ENCODE peak calls at places on chromosome 3, in four cellular contexts. D, A, K and O are unnamed samples.

GRCh38 chr3:170811515-170811914 is 58.5 kb downstream of the RPL22L1 start:
- DNase-seq in D (no peak), A (no peak), K (no peak), O (no peak)

GRCh38 chr3:87182023-87182422 is 45.1 kb upstream of the CHMP2B start:
- DNase-seq in D (no peak), A (no peak), K (no peak), O (no peak)

GRCh38 chr3:126259411-126260391 is 79.3 kb upstream of the ALDH1L1 start:
- DNase-seq in D (no peak), A (peak; percentile 74), K (no peak), O (no peak)

GRCh38 chr3:189458536-189458935 is 172.7 kb upstream of the TP63 start:
- DNase-seq in D (no peak), A (no peak), K (no peak), O (no peak)

GRCh38 chr3:45204136-45204535 is 22.0 kb downstream of the TMEM158 start:
- DNase-seq in D (no peak), A (no peak), K (no peak), O (no peak)

GRCh38 chr3:195173696-195174095 is 97.3 kb downstream of the XXYLT1 start:
- DNase-seq in D (no peak), A (no peak), K (no peak), O (no peak)

GRCh38 chr3:53274938-53275666 is 19.3 kb upstream of the TKT start:
- DNase-seq in D (no peak), A (no peak), K (no peak), O (no peak)

GRCh38 chr3:159969-160368 is 36.6 kb upstream of the CHL1 start:
- DNase-seq in D (no peak), A (no peak), K (no peak), O (no peak)

GRCh38 chr3:156429125-156429524 is 125.8 kb downstream of the SSR3 start:
- DNase-seq in D (no peak), A (no peak), K (no peak), O (no peak)

GRCh38 chr3:185807455-185808068 is 17.3 kb downstream of the IGF2BP2 start:
- DNase-seq in D (peak; percentile 79), A (no peak), K (no peak), O (no peak)

GRCh38 chr3:61443886-61444285 is 117.5 kb upstream of the PTPRG start:
- DNase-seq in D (no peak), A (no peak), K (no peak), O (no peak)

GRCh38 chr3:136048068-136048467 is 82.5 kb downstream of the PPP2R3A start:
- DNase-seq in D (no peak), A (no peak), K (no peak), O (no peak)

GRCh38 chr3:113947372-113948014 is at the start of gene ZDHHC23:
- DNase-seq in D (peak; percentile 43), A (peak; percentile 66), K (peak; percentile 31), O (peak; percentile 76)

GRCh38 chr3:175383813-175384212 is 524.7 kb downstream of the NAALADL2 start:
- DNase-seq in D (no peak), A (no peak), K (no peak), O (no peak)

GRCh38 chr3:108184824-108185223 is 37.4 kb downstream of the IFT57 start:
- DNase-seq in D (no peak), A (no peak), K (no peak), O (no peak)

GRCh38 chr3:126034481-126035361 is 49.2 kb downstream of the SLC41A3 start:
- DNase-seq in D (no peak), A (no peak), K (no peak), O (no peak)

GRCh38 chr3:127720985-127721384 is 48.2 kb downstream of the ABTB1 start:
- DNase-seq in D (no peak), A (no peak), K (no peak), O (no peak)

GRCh38 chr3:55605837-55606236 is 118.7 kb upstream of the WNT5A start:
- DNase-seq in D (no peak), A (no peak), K (no peak), O (no peak)

GRCh38 chr3:64134882-64135281 is 90.4 kb downstream of the PRICKLE2 start:
- DNase-seq in D (no peak), A (no peak), K (no peak), O (no peak)

GRCh38 chr3:71580636-71581215 is 2.8 kb downstream of the FOXP1 start:
- DNase-seq in D (no peak), A (no peak), K (no peak), O (no peak)

GRCh38 chr3:34011171-34012101 is 213.0 kb downstream of the PDCD6IP start:
- DNase-seq in D (peak; percentile 8), A (no peak), K (no peak), O (no peak)

GRCh38 chr3:44117239-44117638 is 124.4 kb upstream of the TOPAZ1 start:
- DNase-seq in D (no peak), A (no peak), K (no peak), O (no peak)

GRCh38 chr3:44111482-44111881 is 130.2 kb upstream of the TOPAZ1 start:
- DNase-seq in D (no peak), A (no peak), K (no peak), O (no peak)

GRCh38 chr3:44117736-44118135 is 124.0 kb upstream of the TOPAZ1 start:
- DNase-seq in D (no peak), A (no peak), K (no peak), O (no peak)

GRCh38 chr3:44110643-44111042 is 131.0 kb upstream of the TOPAZ1 start:
- DNase-seq in D (no peak), A (no peak), K (no peak), O (no peak)

GRCh38 chr3:44114142-44114541 is 127.5 kb upstream of the TOPAZ1 start:
- DNase-seq in D (peak; percentile 42), A (peak; percentile 31), K (no peak), O (no peak)
- TF ChIP-seq CTCF in D (peak; percentile 61), A (peak; percentile 55), K (no peak), O (no peak)

DNA sequence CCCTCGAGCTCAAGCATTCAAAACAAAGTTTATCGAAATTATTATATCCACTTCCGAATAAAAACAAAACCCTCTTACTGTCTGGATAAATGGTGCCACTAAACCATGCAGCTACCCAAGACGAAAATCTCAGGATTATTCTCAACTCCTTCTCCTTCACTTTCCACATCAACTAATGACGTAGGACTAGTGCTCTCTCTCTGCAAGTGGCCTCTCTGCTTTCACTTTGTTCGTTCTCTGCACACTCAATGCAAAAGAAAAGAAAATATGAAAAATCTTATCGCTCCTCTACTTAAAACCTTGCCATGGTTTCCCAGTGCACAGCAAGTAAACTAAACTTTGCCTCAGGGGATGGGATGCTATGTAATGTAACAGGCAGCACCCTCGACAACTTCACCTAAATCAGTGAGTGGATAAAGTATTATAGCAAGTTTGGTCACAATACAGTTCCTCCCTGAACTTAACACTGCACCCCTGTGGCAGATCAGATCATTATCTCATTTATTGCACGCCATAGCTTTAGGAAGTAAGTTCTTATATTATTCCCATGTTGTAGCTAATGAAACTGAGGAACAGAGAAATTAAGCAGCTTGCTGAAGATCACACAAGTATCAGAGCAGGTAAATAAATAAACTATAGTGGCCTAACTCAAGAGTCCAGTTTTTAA is 262.7 kb upstream of the GADL1 start:
- DNase-seq in D (no peak), A (no peak), K (no peak), O (no peak)
- TF ChIP-seq CTCF in D (no peak), A (no peak), K (no peak), O (no peak)

GRCh38 chr3:40869939-40870338 is 329.4 kb upstream of the CTNNB1 start:
- DNase-seq in D (no peak), A (no peak), K (no peak), O (no peak)
- TF ChIP-seq CTCF in D (no peak), A (no peak), K (no peak), O (no peak)

GRCh38 chr3:12932347-12932746 is 91.0 kb upstream of the RPL32 start:
- DNase-seq in D (no peak), A (peak; percentile 77), K (no peak), O (no peak)

GRCh38 chr3:12932754-12933153 is 91.4 kb upstream of the RPL32 start:
- DNase-seq in D (no peak), A (no peak), K (no peak), O (no peak)

GRCh38 chr3:12929801-12930200 is 88.4 kb upstream of the RPL32 start:
- DNase-seq in D (no peak), A (no peak), K (no peak), O (no peak)

GRCh38 chr3:12933901-12934300 is 92.5 kb upstream of the RPL32 start:
- DNase-seq in D (no peak), A (no peak), K (no peak), O (no peak)

DNA sequence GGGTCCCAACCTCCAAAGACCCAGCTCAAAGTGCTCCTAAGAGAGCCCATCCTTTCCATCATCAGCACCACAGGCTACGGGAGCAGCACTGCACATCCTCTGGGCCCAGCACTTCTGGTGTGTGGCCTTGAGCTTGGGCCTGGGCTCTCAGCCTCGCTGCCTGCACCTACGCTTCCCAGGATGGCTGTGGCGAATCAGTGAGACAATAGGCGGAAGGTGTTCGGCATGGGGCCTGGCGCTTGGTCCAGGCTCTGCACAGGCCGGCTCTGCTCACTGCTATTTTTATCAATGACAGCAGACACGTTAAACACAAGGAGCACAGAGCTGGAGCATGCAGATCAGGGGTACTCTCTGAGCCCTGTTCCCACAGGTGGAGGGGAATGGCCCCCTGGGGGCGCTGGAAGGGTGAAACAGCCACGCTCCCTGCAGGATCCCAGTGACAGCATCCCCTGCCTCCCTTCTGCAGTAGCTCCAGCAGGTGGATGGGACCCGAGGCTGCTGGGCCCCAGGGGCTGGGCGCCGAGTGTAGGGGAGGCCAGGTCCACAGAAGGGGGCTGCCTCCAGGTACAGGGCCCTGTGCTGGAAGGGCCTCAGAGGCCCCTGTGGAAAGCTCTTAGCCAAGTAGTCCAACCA is 90.0 kb upstream of the RPL32 start:
- DNase-seq in D (no peak), A (peak; percentile 64), K (no peak), O (no peak)
- TF ChIP-seq CTCF in D (no peak), A (no peak), K (no peak), O (no peak)

GRCh38 chr3:100647673-100648072 is 38.3 kb downstream of the ADGRG7 start:
- DNase-seq in D (no peak), A (no peak), K (no peak), O (no peak)
- TF ChIP-seq CTCF in D (no peak), A (no peak), K (no peak), O (no peak)

DNA sequence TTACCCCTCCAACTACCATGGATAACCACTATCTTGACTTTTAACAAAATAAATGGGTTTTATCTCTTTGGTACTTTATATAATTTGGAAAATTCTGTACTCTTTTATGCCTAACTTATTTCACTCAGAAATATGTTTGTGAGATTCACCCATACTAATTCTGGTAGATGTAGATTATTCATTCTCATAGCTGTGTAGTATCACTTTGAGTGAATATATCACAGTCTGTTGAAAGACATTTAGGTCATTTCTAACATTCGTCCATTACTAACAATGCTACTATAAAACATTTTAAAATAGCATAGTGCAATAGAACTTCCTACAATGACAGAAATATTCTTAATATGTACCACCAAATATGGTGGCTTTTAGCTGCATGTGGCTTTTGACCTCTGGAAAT is 542.4 kb downstream of the RBMS3 start:
- DNase-seq in D (no peak), A (no peak), K (no peak), O (no peak)
- TF ChIP-seq CTCF in D (no peak), A (no peak), K (no peak), O (no peak)